ENCODE peak calls at places on chromosome 18, in four cellular contexts. Z is mesendoderm, Y is H1, B is H9. F is an unnamed sample.

GRCh38 chr18:37452697-37453385 is 112.8 kb downstream of the CELF4 start:
- DNase-seq in Y (no peak), Z (no peak), B (no peak), F (no peak)

GRCh38 chr18:5195656-5196055 is 1.4 kb downstream of the AKAIN1 start:
- DNase-seq in B (no peak), Z (peak), Y (no peak), F (no peak)

GRCh38 chr18:8657050-8657820 is 48.0 kb downstream of the RAB12 start:
- DNase-seq in Z (no peak), B (no peak), Y (no peak), F (no peak)

GRCh38 chr18:79524181-79525078 is 128.7 kb downstream of the NFATC1 start:
- DNase-seq in Y (peak), B (peak), Z (no peak), F (no peak)

GRCh38 chr18:58221060-58221725 is 177.2 kb downstream of the NEDD4L start:
- DNase-seq in B (peak), Y (peak), Z (peak), F (peak)

GRCh38 chr18:35703043-35703688 is 121.6 kb downstream of the GALNT1 start:
- DNase-seq in Z (no peak), B (no peak), Y (no peak), F (peak)

GRCh38 chr18:38402509-38402908 is 836.9 kb upstream of the CELF4 start:
- DNase-seq in Y (no peak), Z (peak), B (peak), F (no peak)

GRCh38 chr18:58043452-58044369 is at the start of gene NEDD4L:
- DNase-seq in Y (peak), Z (peak), B (peak), F (peak)

GRCh38 chr18:76459312-76459686 is 35.7 kb downstream of the ZNF516 start:
- DNase-seq in Y (peak), B (no peak), Z (no peak), F (no peak)

GRCh38 chr18:42271656-42272355 is 316.8 kb downstream of the PIK3C3 start:
- DNase-seq in Y (no peak), B (no peak), Z (no peak), F (no peak)

GRCh38 chr18:11553098-11553940 is 56.1 kb upstream of the SLC35G4 start:
- DNase-seq in Z (peak), B (peak), Y (peak), F (peak)

GRCh38 chr18:33135951-33136660 is 304.4 kb downstream of the CCDC178 start:
- DNase-seq in Z (no peak), B (no peak), Y (no peak), F (no peak)

GRCh38 chr18:42192251-42193248 is 237.5 kb downstream of the PIK3C3 start:
- DNase-seq in Y (no peak), Z (no peak), B (no peak), F (no peak)

GRCh38 chr18:47175283-47175894 is 775 bp downstream of the IER3IP1 start:
- DNase-seq in Y (no peak), Z (no peak), B (no peak), F (no peak)

GRCh38 chr18:37662546-37663339 is 97.1 kb upstream of the CELF4 start:
- DNase-seq in B (no peak), Z (peak), Y (no peak), F (no peak)

GRCh38 chr18:22170421-22171262 is 1.3 kb downstream of the GATA6 start:
- DNase-seq in Y (peak), B (peak), Z (peak), F (peak)

GRCh38 chr18:67509711-67510110 is 6.8 kb downstream of the DSEL start:
- DNase-seq in Z (no peak), B (no peak), Y (no peak), F (peak)

GRCh38 chr18:21853020-21853419 is 112.4 kb downstream of the MIB1 start:
- DNase-seq in Y (no peak), B (no peak), Z (peak), F (peak)

GRCh38 chr18:49025426-49025766 is 74.6 kb upstream of the SMAD7 start:
- DNase-seq in Z (no peak), Y (no peak), B (no peak), F (no peak)

GRCh38 chr18:58753976-58754375 is 82.7 kb downstream of the MALT1 start:
- DNase-seq in B (no peak), Z (no peak), Y (no peak), F (peak)

GRCh38 chr18:57627488-57627887 is 5.9 kb upstream of the NARS1 start:
- DNase-seq in B (no peak), Y (no peak), Z (peak), F (peak)

GRCh38 chr18:28890796-28891195 is 713.9 kb upstream of the CDH2 start:
- DNase-seq in Z (no peak), Y (no peak), B (no peak), F (no peak)

GRCh38 chr18:44625367-44625766 is 55.3 kb upstream of the SETBP1 start:
- DNase-seq in Y (no peak), B (no peak), Z (no peak), F (no peak)

GRCh38 chr18:10301831-10302483 is 152.5 kb upstream of the APCDD1 start:
- DNase-seq in Y (no peak), B (no peak), Z (no peak), F (no peak)
- H4K5ac ChIP-seq in Y (no peak), B (no peak), Z (no peak), F (no peak)

GRCh38 chr18:69754108-69754507 is 193.6 kb downstream of the CD226 start:
- DNase-seq in Y (no peak), Z (no peak), B (no peak), F (no peak)
- H4K5ac ChIP-seq in Y (no peak), Z (no peak), B (no peak), F (no peak)

DNA sequence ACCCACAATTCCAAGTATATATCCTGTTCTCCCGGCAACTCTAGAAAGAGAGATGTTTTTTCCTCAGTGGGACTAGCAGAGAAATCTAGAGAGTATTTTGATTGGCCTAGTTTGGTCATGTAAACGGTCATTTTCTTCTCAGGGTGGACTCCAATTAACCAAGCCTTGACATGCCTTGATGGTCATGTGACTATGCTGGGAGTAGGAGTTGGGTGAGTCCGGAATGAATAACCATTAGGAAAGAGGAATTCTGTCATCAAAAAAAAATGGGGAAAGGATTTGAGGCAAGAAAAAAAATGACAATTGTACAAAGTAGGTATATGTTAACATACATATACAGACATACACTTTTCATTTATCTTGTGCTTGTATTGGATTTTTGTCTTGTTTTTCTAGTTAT is 248.2 kb upstream of the CDH20 start:
- DNase-seq in Z (no peak), Y (no peak), B (no peak), F (no peak)
- H4K5ac ChIP-seq in Z (no peak), Y (no peak), B (no peak), F (no peak)

GRCh38 chr18:26489881-26490280 is 58.5 kb downstream of the KCTD1 start:
- DNase-seq in B (no peak), Y (no peak), Z (no peak), F (peak)
- H4K5ac ChIP-seq in B (no peak), Y (no peak), Z (no peak), F (no peak)

DNA sequence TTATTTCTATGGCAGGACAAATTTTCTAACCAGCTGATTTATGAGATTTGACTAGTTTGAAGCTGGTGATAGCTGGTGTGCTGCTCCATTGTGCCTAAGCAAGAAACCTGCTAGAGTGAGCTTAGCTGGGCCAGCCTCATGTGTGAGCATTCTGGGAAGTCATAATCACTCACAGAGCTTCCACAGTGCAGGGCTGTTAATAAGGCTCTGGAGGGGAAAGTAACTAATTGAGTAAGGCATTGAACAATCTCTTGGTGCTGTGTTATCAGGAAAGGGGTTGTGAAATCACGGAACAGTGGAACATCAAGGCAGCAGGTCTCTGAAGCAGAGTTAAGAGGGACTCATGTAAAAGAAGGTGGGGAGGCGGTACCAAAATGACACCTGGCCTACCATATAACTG is 772.6 kb downstream of the MBD2 start:
- DNase-seq in B (no peak), Z (no peak), Y (no peak), F (no peak)
- H4K5ac ChIP-seq in B (no peak), Z (no peak), Y (no peak), F (no peak)

GRCh38 chr18:61655630-61656029 is 237.2 kb downstream of the RNF152 start:
- DNase-seq in Y (no peak), B (no peak), Z (no peak), F (no peak)

GRCh38 chr18:61651145-61651879 is 241.5 kb downstream of the RNF152 start:
- DNase-seq in Y (no peak), Z (no peak), B (no peak), F (no peak)

GRCh38 chr18:61657066-61657732 is 235.6 kb downstream of the RNF152 start:
- DNase-seq in Y (no peak), B (no peak), Z (no peak), F (no peak)

GRCh38 chr18:61651880-61652268 is 240.9 kb downstream of the RNF152 start:
- DNase-seq in Y (no peak), B (no peak), Z (no peak), F (no peak)

DNA sequence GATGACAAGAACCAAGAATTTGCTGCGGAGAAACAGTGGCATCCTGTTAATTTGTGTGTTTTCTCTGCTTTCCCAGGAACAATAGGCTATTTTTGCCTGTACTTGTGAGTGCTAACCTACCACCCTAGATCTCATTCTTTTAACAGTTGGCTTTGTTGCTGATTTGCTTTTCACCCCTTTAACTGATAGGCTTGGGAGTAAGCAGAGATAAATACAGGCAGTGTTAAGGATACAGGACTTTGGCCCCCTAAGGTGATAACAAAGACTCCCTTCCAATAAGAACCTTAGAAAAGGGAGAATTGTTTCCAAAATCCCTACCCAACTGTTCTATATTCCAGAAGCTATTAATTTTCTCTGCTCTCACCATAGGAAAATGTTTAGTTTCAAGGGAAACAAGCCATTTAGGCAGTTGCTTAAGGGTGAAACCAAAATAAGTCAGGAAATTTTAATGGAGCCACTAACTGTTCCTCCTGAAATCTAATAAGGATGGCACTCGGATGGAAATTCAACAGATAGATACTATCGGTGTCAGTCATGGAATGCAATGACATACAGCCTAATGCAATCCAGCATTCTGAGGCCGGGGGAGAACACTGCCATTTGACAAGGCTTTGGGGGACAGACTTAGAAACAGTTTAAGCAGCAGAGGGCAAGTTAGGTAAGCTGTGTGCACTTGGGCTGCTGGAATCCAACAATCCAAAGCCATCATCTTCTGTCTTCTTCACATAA is 238.8 kb downstream of the RNF152 start:
- DNase-seq in B (no peak), Y (no peak), Z (peak), F (no peak)
- H4K5ac ChIP-seq in B (no peak), Y (no peak), Z (no peak), F (no peak)

DNA sequence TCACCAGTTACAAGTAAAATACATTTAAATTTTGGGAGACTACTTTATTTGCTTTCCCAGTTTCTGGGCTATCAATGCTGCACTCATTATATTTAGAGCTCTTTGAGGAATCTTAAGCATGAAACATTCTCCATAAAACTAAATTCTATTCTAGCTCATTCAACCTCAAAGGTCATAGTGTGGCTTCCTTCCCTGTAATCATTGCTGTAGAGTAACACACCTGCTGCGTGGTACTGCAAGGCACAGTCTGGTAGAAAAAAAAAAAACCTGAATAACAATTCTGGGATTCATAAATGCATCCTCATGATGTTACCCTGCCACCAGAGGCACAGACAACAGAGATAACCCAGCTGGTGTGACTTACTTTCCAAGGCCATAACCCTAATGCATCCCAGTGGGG is 1481.8 kb upstream of the PIK3C3 start:
- DNase-seq in Z (no peak), B (no peak), Y (no peak), F (no peak)
- H4K5ac ChIP-seq in Z (no peak), B (no peak), Y (no peak), F (no peak)

F was measured in IMR-90.